ENCODE peak calls at places on chromosomes 11 and 22, in five cellular contexts. K, S, J, Q and H are unnamed samples.

GRCh38 chr11:46143049-46143806 is 22.0 kb upstream of the PHF21A start:
- DNase-seq in K (no peak), Q (no peak), J (no peak), S (no peak), H (no peak)

GRCh38 chr22:17960695-17961442 is 63.5 kb downstream of the MICAL3 start:
- DNase-seq in K (no peak), J (no peak), S (no peak), Q (no peak), H (no peak)

GRCh38 chr11:2192435-2192834 is 20.8 kb upstream of the TH start:
- DNase-seq in Q (no peak), K (no peak), S (no peak), J (no peak), H (no peak)

GRCh38 chr22:19429950-19430889 is 1.3 kb downstream of the HIRA start:
- DNase-seq in Q (no peak), J (no peak), S (peak; percentile 18), K (no peak), H (no peak)

GRCh38 chr11:75269896-75270295 is 29.3 kb downstream of the TPBGL start:
- DNase-seq in J (no peak), S (no peak), K (no peak), Q (no peak), H (no peak)

GRCh38 chr22:22022255-22022840 is 39.8 kb upstream of the TOP3B start:
- DNase-seq in Q (no peak), S (no peak), J (no peak), K (no peak), H (no peak)

GRCh38 chr11:76663912-76664440 is 6.6 kb downstream of the LRRC32 start:
- DNase-seq in J (no peak), Q (no peak), S (no peak), K (no peak), H (no peak)

GRCh38 chr11:46075928-46076327 is 45.3 kb downstream of the PHF21A start:
- DNase-seq in J (no peak), S (no peak), K (no peak), Q (no peak), H (no peak)

GRCh38 chr11:13207665-13208594 is 69.7 kb upstream of the BMAL1 start:
- DNase-seq in S (no peak), J (peak; percentile 32), K (no peak), Q (no peak), H (peak; percentile 42)

GRCh38 chr11:8814209-8814922 is 96.6 kb upstream of the AKIP1 start:
- DNase-seq in Q (no peak), S (no peak), K (no peak), J (no peak), H (no peak)

GRCh38 chr11:62665630-62666258 is 632 bp downstream of the CSKMT start:
- DNase-seq in K (peak; percentile 63), Q (peak; percentile 45), J (no peak), S (peak; percentile 65), H (no peak)

GRCh38 chr22:45162531-45162930 is 1.2 kb upstream of the NUP50 start:
- DNase-seq in K (no peak), J (no peak), S (no peak), Q (no peak), H (no peak)

GRCh38 chr11:37504066-37504611 is 906.1 kb upstream of the RAG2 start:
- DNase-seq in J (no peak), S (no peak), Q (no peak), K (no peak), H (peak; percentile 63)

GRCh38 chr11:75777461-75778110 is 9.0 kb downstream of the DGAT2 start:
- DNase-seq in Q (no peak), J (no peak), K (no peak), S (no peak), H (no peak)

GRCh38 chr11:78256962-78257361 is 68.2 kb downstream of the USP35 start:
- DNase-seq in Q (no peak), J (no peak), S (no peak), K (peak; percentile 12), H (no peak)

GRCh38 chr22:42376721-42377177 is 55.5 kb downstream of the NFAM1 start:
- DNase-seq in Q (no peak), J (no peak), S (no peak), K (no peak), H (no peak)

GRCh38 chr11:59197990-59198389 is 14.7 kb downstream of the MPEG1 start:
- DNase-seq in Q (no peak), J (no peak), S (no peak), K (peak; percentile 75), H (no peak)

GRCh38 chr11:134821422-134821821 is 409.4 kb upstream of the B3GAT1 start:
- DNase-seq in Q (no peak), K (no peak), J (no peak), S (no peak), H (no peak)

GRCh38 chr11:120108785-120109168 is 29.1 kb downstream of the TRIM29 start:
- DNase-seq in Q (no peak), J (no peak), S (no peak), K (no peak), H (no peak)

GRCh38 chr11:18066626-18067025 is 20.6 kb upstream of the TPH1 start:
- DNase-seq in J (no peak), Q (no peak), K (no peak), S (no peak), H (no peak)

GRCh38 chr22:43381693-43382092 is 30.1 kb upstream of the MPPED1 start:
- DNase-seq in J (no peak), Q (no peak), K (no peak), S (no peak), H (no peak)

GRCh38 chr11:65616575-65617001 is 1.0 kb downstream of the PCNX3 start:
- DNase-seq in Q (no peak), K (no peak), S (no peak), J (no peak), H (no peak)

GRCh38 chr22:35399114-35399677 is 744 bp upstream of the MCM5 start:
- DNase-seq in K (no peak), S (no peak), J (no peak), Q (no peak), H (no peak)

GRCh38 chr22:25153961-25154685 is 45.5 kb upstream of the CRYBB3 start:
- DNase-seq in J (no peak), K (no peak), S (no peak), Q (no peak), H (no peak)

GRCh38 chr22:19760652-19761002 is at the start of gene TBX1:
- DNase-seq in K (no peak), S (no peak), Q (no peak), J (no peak), H (no peak)

GRCh38 chr11:112227002-112227401 is 774 bp downstream of the PTS start:
- DNase-seq in S (no peak), J (no peak), Q (no peak), K (peak; percentile 17), H (no peak)

GRCh38 chr22:31844941-31845340 is 91.1 kb downstream of the DEPDC5 start:
- DNase-seq in K (no peak), J (no peak), Q (no peak), S (no peak), H (no peak)

GRCh38 chr22:50445071-50445879 is 29.6 kb downstream of the SBF1 start:
- DNase-seq in K (no peak), Q (peak; percentile 21), J (no peak), S (no peak), H (no peak)

GRCh38 chr22:27310966-27311665 is 490.4 kb downstream of the MN1 start:
- DNase-seq in K (no peak), Q (no peak), J (no peak), S (no peak), H (no peak)

GRCh38 chr11:67652965-67653845 is 2.7 kb upstream of the ACY3 start:
- DNase-seq in J (no peak), S (no peak), K (no peak), Q (no peak), H (no peak)

GRCh38 chr22:30609260-30610185 is 2.5 kb downstream of the TCN2 start:
- DNase-seq in J (peak; percentile 39), Q (no peak), K (peak; percentile 4), S (no peak), H (no peak)

GRCh38 chr22:27580311-27580897 is 221.2 kb downstream of the MN1 start:
- DNase-seq in K (no peak), S (no peak), J (no peak), Q (no peak), H (no peak)

GRCh38 chr22:39490135-39490798 is 11.8 kb upstream of the MIEF1 start:
- DNase-seq in J (peak; percentile 48), S (peak; percentile 75), K (peak; percentile 64), Q (peak; percentile 60), H (no peak)

GRCh38 chr22:36610056-36610455 is 81.1 kb upstream of the EIF3D start:
- DNase-seq in Q (no peak), S (no peak), K (no peak), J (no peak), H (no peak)

GRCh38 chr11:22304337-22304961 is 33.7 kb upstream of the SLC17A6 start:
- DNase-seq in Q (no peak), S (no peak), J (no peak), K (no peak), H (no peak)

GRCh38 chr11:114308689-114309089 is 12.5 kb downstream of the NNMT start:
- DNase-seq in S (no peak), J (no peak), Q (no peak), K (no peak), H (no peak)

GRCh38 chr11:113725883-113726405 is 19.8 kb upstream of the TMPRSS5 start:
- DNase-seq in J (no peak), K (no peak), Q (no peak), S (no peak), H (no peak)

GRCh38 chr11:19722702-19723101 is 10.1 kb downstream of the NAV2 start:
- DNase-seq in Q (no peak), J (no peak), S (no peak), K (no peak), H (no peak)

GRCh38 chr11:130606781-130607511 is 158.5 kb downstream of the ADAMTS15 start:
- DNase-seq in J (no peak), K (no peak), S (no peak), Q (no peak), H (no peak)